ENCODE peak calls at places on chromosomes 12 and 14, in eight cellular contexts. H, Q, R, K, C, D, B and T are unnamed samples.

GRCh38 chr14:42192659-42193425 is 586.2 kb downstream of the LRFN5 start:
- DNase-seq in D (no peak), Q (peak), K (peak), R (no peak), H (no peak), C (peak), B (no peak), T (no peak)

GRCh38 chr12:19574606-19575005 is 135.3 kb downstream of the AEBP2 start:
- DNase-seq in H (no peak), C (peak), R (no peak), D (peak), K (no peak), Q (peak), B (no peak), T (peak)

GRCh38 chr12:10661338-10661737 is 12.5 kb downstream of the STYK1 start:
- DNase-seq in D (no peak), R (no peak), B (no peak), C (no peak), H (no peak), Q (peak), K (no peak), T (no peak)

GRCh38 chr12:124915249-124916236 is 1.1 kb upstream of the UBC start:
- DNase-seq in Q (peak), K (no peak), D (no peak), B (no peak), R (no peak), C (no peak), H (peak), T (peak)

GRCh38 chr14:101019541-101019940 is 116.0 kb upstream of the RTL1 start:
- DNase-seq in D (no peak), C (no peak), K (no peak), H (peak), Q (no peak), R (peak), B (no peak), T (no peak)

GRCh38 chr12:75488553-75488952 is 8.0 kb downstream of the GLIPR1 start:
- DNase-seq in R (no peak), C (peak), B (no peak), Q (peak), D (peak), H (peak), K (no peak), T (peak)

GRCh38 chr12:119686355-119686754 is 18.4 kb downstream of the PRKAB1 start:
- DNase-seq in C (no peak), K (no peak), D (no peak), B (no peak), Q (no peak), H (no peak), R (no peak), T (no peak)

GRCh38 chr14:95471526-95472304 is 44.7 kb downstream of the SYNE3 start:
- DNase-seq in C (no peak), K (no peak), Q (no peak), R (no peak), B (no peak), D (no peak), H (no peak), T (no peak)

GRCh38 chr12:96587691-96588090 is 98.3 kb downstream of the CFAP54 start:
- DNase-seq in R (no peak), K (no peak), D (no peak), C (no peak), B (no peak), H (no peak), Q (peak), T (no peak)

GRCh38 chr14:50363734-50364113 is 33.0 kb downstream of the CDKL1 start:
- DNase-seq in C (no peak), H (no peak), R (no peak), Q (peak), D (no peak), B (peak), K (no peak), T (no peak)

GRCh38 chr12:41049033-41049432 is 139.1 kb upstream of the PDZRN4 start:
- DNase-seq in Q (no peak), H (no peak), C (no peak), D (no peak), B (no peak), K (no peak), R (no peak), T (no peak)

GRCh38 chr12:112908548-112908947 is 1.8 kb downstream of the OAS1 start:
- DNase-seq in C (no peak), B (no peak), H (no peak), R (no peak), Q (no peak), K (no peak), D (no peak), T (no peak)

GRCh38 chr12:88624911-88625310 is 44.6 kb upstream of the KITLG start:
- DNase-seq in D (no peak), Q (peak), C (no peak), R (no peak), K (no peak), H (no peak), B (no peak), T (no peak)

GRCh38 chr12:95498968-95499367 is 25.0 kb downstream of the METAP2 start:
- DNase-seq in R (no peak), Q (no peak), H (no peak), C (no peak), B (no peak), D (no peak), K (no peak), T (no peak)

DNA sequence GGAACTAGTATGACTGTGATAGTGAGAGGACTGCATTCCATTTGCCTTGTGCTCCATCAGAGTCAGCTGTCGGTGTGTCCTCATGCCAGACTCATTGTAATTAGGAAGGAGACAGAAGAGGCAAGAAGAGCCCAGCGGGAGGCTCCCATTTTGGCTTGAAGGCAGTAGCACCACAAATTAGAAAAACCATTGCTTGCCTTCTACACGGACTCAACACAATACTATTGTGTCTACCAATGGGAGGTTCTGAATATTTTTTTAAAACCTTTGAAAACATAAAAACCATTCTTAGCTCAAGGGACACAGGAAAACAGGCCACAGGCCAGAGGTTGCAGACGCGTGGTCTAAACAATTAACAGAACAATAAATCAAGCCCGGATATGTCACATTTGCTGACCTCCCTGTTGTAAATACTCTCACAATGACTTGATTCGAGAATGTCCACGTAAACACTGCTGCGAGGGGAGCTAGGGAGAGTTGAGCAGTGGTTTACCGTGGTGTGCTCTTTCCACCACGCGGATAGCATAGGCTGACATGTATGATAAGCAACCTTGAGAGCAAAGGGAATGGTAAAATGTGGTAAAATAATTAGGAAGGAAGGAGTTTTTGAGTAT is 13.6 kb upstream of the DCP1B start:
- DNase-seq in B (no peak), Q (peak), R (no peak), H (no peak), D (no peak), C (no peak), K (no peak), T (no peak)
- TF ChIP-seq RAD21 in B (no peak), Q (no peak), R (no peak), H (no peak), D (no peak), C (no peak), K (no peak), T (no peak)

GRCh38 chr12:48687595-48687994 is 5.6 kb upstream of the KANSL2 start:
- DNase-seq in R (no peak), B (no peak), C (no peak), H (no peak), Q (no peak), D (no peak), K (no peak), T (no peak)

GRCh38 chr12:48683534-48683933 is 1.5 kb upstream of the KANSL2 start:
- DNase-seq in Q (no peak), H (no peak), K (no peak), C (no peak), B (no peak), R (no peak), D (no peak), T (no peak)

GRCh38 chr12:48686615-48687334 is 4.7 kb upstream of the KANSL2 start:
- DNase-seq in K (no peak), B (no peak), R (no peak), D (no peak), C (no peak), H (no peak), Q (no peak), T (no peak)

GRCh38 chr12:48682927-48683326 is 889 bp upstream of the KANSL2 start:
- DNase-seq in H (no peak), B (no peak), R (no peak), Q (no peak), K (no peak), C (no peak), D (no peak), T (no peak)

GRCh38 chr12:48686037-48686595 is 4.1 kb upstream of the KANSL2 start:
- DNase-seq in Q (no peak), D (no peak), C (no peak), R (no peak), K (no peak), H (no peak), B (no peak), T (no peak)
- TF ChIP-seq RAD21 in Q (no peak), D (no peak), C (no peak), R (no peak), K (no peak), H (no peak), B (no peak), T (no peak)

GRCh38 chr12:62919827-62920226 is 15.1 kb downstream of the PPM1H start:
- DNase-seq in H (no peak), C (no peak), D (no peak), B (no peak), Q (peak), R (no peak), K (no peak), T (no peak)
- TF ChIP-seq RAD21 in H (no peak), C (no peak), D (no peak), B (no peak), Q (no peak), R (no peak), K (no peak), T (no peak)

DNA sequence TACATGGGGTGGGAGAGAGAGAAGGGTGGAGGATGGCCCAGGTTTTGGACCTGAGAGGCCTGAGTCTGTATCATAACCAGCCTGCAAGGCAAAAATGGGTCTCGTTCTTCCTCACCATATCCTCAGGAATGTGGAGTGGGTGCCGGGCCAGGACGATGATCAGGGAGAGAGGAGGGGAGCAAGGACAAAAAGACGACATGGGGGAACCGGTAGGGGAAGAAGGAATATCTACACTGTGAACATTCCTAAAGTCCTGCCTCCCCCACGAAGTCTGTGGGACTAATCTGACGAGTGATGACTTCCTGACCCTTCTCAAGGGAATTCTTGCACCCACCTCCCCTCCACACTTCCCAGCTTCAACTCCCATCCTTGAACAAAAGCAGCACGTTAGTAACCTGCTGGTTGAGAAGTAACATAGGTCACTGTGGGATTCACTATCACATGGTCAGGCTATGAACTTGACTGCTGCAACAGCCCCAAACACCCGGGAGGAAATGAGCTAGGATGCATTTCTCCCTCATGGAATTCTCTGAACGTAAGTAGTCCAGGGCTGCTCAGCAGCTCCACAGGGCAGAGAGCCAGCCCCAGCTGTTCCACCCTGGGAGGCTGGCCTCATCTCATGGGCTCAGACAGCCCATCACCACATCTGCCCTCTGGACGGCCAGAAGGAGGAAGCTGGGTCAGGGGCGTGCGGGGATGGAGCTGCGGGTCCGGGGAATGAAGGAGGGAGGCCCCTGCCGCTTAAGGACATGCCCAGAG is 36.8 kb upstream of the VWF start:
- DNase-seq in C (no peak), R (no peak), H (no peak), B (no peak), Q (peak), K (no peak), D (peak), T (no peak)
- TF ChIP-seq RAD21 in C (no peak), R (no peak), H (no peak), B (no peak), Q (no peak), K (no peak), D (no peak), T (no peak)

GRCh38 chr12:27505771-27506170 is 18.2 kb upstream of the PPFIBP1 start:
- DNase-seq in C (no peak), R (no peak), B (no peak), K (no peak), D (no peak), H (no peak), Q (peak), T (no peak)
- TF ChIP-seq RAD21 in C (no peak), R (no peak), B (no peak), K (no peak), D (no peak), H (no peak), Q (no peak), T (no peak)

GRCh38 chr12:108649126-108649525 is 15.4 kb upstream of the SELPLG start:
- DNase-seq in R (no peak), H (no peak), B (no peak), Q (peak), C (no peak), D (no peak), K (no peak), T (no peak)
- TF ChIP-seq RAD21 in R (no peak), H (no peak), B (no peak), Q (no peak), C (no peak), D (no peak), K (no peak), T (no peak)

GRCh38 chr14:92645841-92646478 is 102.5 kb downstream of the LGMN start:
- DNase-seq in H (no peak), Q (peak), B (no peak), D (no peak), K (no peak), R (no peak), C (no peak), T (no peak)

GRCh38 chr14:92649066-92649465 is 99.4 kb downstream of the LGMN start:
- DNase-seq in D (no peak), Q (no peak), K (no peak), B (no peak), H (no peak), R (no peak), C (no peak), T (no peak)

GRCh38 chr14:92649934-92650545 is 98.4 kb downstream of the LGMN start:
- DNase-seq in K (no peak), D (no peak), R (no peak), C (no peak), H (no peak), B (no peak), Q (peak), T (no peak)

GRCh38 chr14:92646952-92647461 is 101.4 kb downstream of the LGMN start:
- DNase-seq in Q (peak), C (no peak), R (no peak), K (no peak), D (no peak), H (no peak), B (no peak), T (no peak)

DNA sequence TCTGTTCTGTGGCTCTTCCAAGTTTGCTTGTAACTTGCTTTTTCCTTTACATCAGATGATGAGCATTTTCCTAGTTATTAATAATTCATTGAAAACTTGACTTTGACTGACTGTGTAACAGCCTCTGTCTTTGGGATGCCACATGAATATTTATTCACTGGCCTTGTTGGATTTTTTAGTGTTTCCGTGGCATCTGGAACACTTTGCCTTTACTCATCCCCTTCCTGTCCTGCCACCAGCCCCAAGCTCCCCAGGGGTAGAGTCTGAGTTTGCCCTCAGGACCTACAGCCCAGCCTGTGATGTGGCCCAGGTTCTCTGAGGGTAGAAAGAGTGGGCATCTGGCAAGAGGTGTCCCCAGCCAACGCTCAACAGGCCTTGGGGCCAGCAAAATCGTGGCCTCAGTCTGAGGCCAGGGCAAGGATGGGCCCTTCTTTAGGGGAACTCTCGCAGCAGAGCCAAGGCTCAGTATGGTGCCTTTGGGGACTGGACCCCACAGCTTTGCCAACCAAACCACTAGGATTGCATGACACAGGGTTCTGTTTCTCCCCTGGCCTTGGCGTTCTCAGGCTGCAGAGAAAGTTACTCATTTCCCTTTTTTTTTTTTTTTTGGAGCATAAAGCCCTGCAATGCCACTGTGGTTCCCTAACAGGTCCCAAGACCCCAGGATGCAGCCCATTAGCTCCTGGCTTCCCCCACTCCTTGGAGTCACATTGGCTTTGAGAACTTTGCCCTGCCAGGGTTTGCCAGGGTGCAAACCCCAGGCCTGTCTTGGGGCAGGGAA is 100.7 kb downstream of the LGMN start:
- DNase-seq in C (no peak), H (no peak), R (no peak), Q (peak), D (no peak), K (no peak), B (no peak), T (no peak)
- TF ChIP-seq RAD21 in C (no peak), H (no peak), R (no peak), Q (no peak), D (no peak), K (no peak), B (no peak), T (no peak)

GRCh38 chr12:99974146-99974545 is 10.6 kb downstream of the ANKS1B start:
- DNase-seq in D (no peak), Q (no peak), R (no peak), B (no peak), K (no peak), C (no peak), H (no peak), T (no peak)

GRCh38 chr12:99978152-99978551 is 6.6 kb downstream of the ANKS1B start:
- DNase-seq in D (no peak), R (no peak), K (no peak), B (no peak), H (no peak), Q (no peak), C (no peak), T (no peak)

GRCh38 chr12:99976762-99977161 is 8.0 kb downstream of the ANKS1B start:
- DNase-seq in R (no peak), Q (no peak), B (no peak), C (no peak), H (no peak), K (no peak), D (no peak), T (no peak)

GRCh38 chr12:99977550-99977949 is 7.2 kb downstream of the ANKS1B start:
- DNase-seq in Q (no peak), C (no peak), D (no peak), H (no peak), B (no peak), R (no peak), K (no peak), T (no peak)

GRCh38 chr12:99975321-99975720 is 9.4 kb downstream of the ANKS1B start:
- DNase-seq in H (no peak), Q (no peak), R (no peak), K (no peak), B (no peak), C (no peak), D (no peak), T (no peak)
- TF ChIP-seq RAD21 in H (no peak), Q (no peak), R (no peak), K (no peak), B (no peak), C (no peak), D (no peak), T (no peak)

DNA sequence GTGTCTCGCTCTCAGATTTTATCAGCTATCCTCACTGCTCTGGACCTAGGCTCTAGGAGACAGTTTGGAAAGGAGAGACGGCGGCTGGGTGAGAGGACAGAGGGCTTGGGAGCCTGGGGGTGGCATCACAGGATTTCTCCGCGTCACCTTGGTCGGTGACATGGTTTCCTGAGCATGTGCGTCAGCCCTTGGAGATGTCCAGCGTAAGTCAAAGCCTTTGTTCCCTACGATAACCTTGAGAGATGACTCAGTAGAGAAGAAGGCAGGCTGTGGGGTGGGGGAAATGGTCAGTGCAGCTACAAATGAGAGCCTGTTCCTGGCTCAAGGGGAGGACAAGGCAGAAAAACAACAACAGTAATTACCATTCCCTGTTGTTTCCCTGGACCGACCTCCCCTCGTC is 90.2 kb upstream of the TBX3 start:
- DNase-seq in Q (peak), K (peak), C (peak), H (no peak), B (no peak), R (no peak), D (no peak), T (peak)
- TF ChIP-seq RAD21 in Q (no peak), K (no peak), C (no peak), H (no peak), B (no peak), R (no peak), D (no peak), T (no peak)

DNA sequence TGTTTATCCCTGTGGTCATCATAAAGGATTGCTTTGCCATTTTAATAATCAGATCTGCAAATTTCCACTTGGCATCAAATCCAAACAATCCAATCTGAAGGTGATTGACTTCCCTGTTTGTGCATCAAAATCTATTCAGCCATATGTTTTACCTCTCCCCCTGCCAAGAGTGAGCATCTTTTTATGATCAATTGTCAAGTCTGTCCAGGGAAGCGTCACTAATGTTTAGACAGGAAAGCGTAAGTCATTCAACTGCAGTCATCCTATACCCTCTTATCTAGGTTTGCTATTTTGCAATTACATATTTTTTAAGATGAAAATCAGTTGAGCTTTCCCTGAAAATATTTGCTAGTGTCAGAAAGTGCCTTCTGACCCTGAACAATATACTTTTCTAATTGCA is 1224.1 kb upstream of the SEL1L start:
- DNase-seq in R (no peak), H (no peak), D (no peak), Q (no peak), C (no peak), K (no peak), B (no peak), T (no peak)
- TF ChIP-seq RAD21 in R (no peak), H (no peak), D (no peak), Q (no peak), C (no peak), K (no peak), B (no peak), T (no peak)